ENCODE peak calls at places on chromosomes 7 and 10, in ten cellular contexts. Z is H9, D is GM12878, W is tibial nerve, H is Panc1, O is endodermal cell, P is right lobe of liver, T is ovary, U is A549, R is H1. V is an unnamed sample. For H3K4me1, the result is how much of the 10 kb centered on the place peaks cover.

GRCh38 chr7:91267558-91267955 is 3.3 kb downstream of the FZD1 start:
- DNase-seq in Z (no peak), D (no peak), W (no peak), H (no peak), O (peak), P (no peak), T (no peak), U (no peak), R (no peak), V (no peak)

GRCh38 chr10:67861750-67862460 is 22.6 kb upstream of the SIRT1 start:
- DNase-seq in Z (peak), D (no peak), W (no peak), H (no peak), O (peak), P (no peak), T (no peak), U (no peak), R (peak), V (no peak)

GRCh38 chr7:134329614-134330316 is 13.0 kb upstream of the SLC35B4 start:
- DNase-seq in Z (no peak), D (no peak), W (no peak), H (no peak), O (no peak), P (no peak), T (no peak), U (peak), R (no peak), V (no peak)

GRCh38 chr10:76444034-76444800 is 1012.8 kb downstream of the LRMDA start:
- DNase-seq in Z (no peak), D (no peak), W (no peak), H (no peak), O (no peak), P (no peak), T (no peak), U (no peak), R (no peak), V (no peak)

GRCh38 chr7:151711906-151712771 is 164.8 kb downstream of the PRKAG2 start:
- DNase-seq in Z (no peak), D (no peak), W (no peak), H (no peak), O (no peak), P (peak), T (peak), U (no peak), R (no peak), V (no peak)

GRCh38 chr10:126459032-126459831 is 71.0 kb upstream of the ADAM12 start:
- DNase-seq in Z (no peak), D (no peak), W (no peak), H (no peak), O (no peak), P (no peak), T (no peak), U (peak), R (peak), V (no peak)

GRCh38 chr10:100186253-100186780 is 488 bp upstream of the ERLIN1 start:
- DNase-seq in Z (no peak), D (peak), W (no peak), H (no peak), O (no peak), P (peak), T (peak), U (peak), R (no peak), V (peak)

GRCh38 chr7:79778786-79779382 is 325.4 kb upstream of the MAGI2 start:
- DNase-seq in Z (no peak), D (no peak), W (no peak), H (no peak), O (no peak), P (no peak), T (no peak), U (no peak), R (no peak), V (no peak)

GRCh38 chr7:100865372-100865911 is 1.7 kb upstream of the TRIP6 start:
- DNase-seq in Z (peak), D (no peak), W (no peak), H (no peak), O (peak), P (no peak), T (no peak), U (no peak), R (no peak), V (no peak)

GRCh38 chr10:71046747-71047146 is 158.4 kb upstream of the PCBD1 start:
- DNase-seq in Z (no peak), D (no peak), W (no peak), H (no peak), O (no peak), P (no peak), T (no peak), U (no peak), R (no peak), V (no peak)

GRCh38 chr7:151299530-151299929 is 42.1 kb upstream of the NUB1 start:
- DNase-seq in Z (peak), D (no peak), W (no peak), H (no peak), O (peak), P (no peak), T (no peak), U (no peak), R (no peak), V (no peak)

GRCh38 chr10:4344544-4344994 is 481.4 kb upstream of the AKR1E2 start:
- DNase-seq in Z (no peak), D (no peak), W (peak), H (peak), O (peak), P (no peak), T (no peak), U (peak), R (no peak), V (peak)

GRCh38 chr7:105819559-105819958 is 56.8 kb downstream of the ATXN7L1 start:
- DNase-seq in Z (no peak), D (no peak), W (no peak), H (no peak), O (no peak), P (no peak), T (no peak), U (no peak), R (no peak), V (no peak)

GRCh38 chr10:25083546-25084111 is 67.2 kb downstream of the THNSL1 start:
- DNase-seq in Z (no peak), D (no peak), W (no peak), H (no peak), O (no peak), P (no peak), T (no peak), U (no peak), R (no peak), V (no peak)

GRCh38 chr10:22648547-22648961 is 65.8 kb downstream of the PIP4K2A start:
- DNase-seq in Z (no peak), D (peak), W (no peak), H (no peak), O (no peak), P (no peak), T (no peak), U (no peak), R (no peak), V (no peak)

GRCh38 chr7:99120503-99120902 is 23.4 kb downstream of the SMURF1 start:
- DNase-seq in Z (no peak), D (no peak), W (no peak), H (no peak), O (no peak), P (no peak), T (no peak), U (no peak), R (no peak), V (no peak)

GRCh38 chr7:79702116-79702515 is 248.6 kb upstream of the MAGI2 start:
- DNase-seq in Z (no peak), D (no peak), W (no peak), H (no peak), O (no peak), P (no peak), T (no peak), U (no peak), R (no peak), V (no peak)

GRCh38 chr7:34091330-34091917 is 186.1 kb downstream of the BMPER start:
- DNase-seq in Z (peak), D (no peak), W (no peak), H (peak), O (peak), P (no peak), T (no peak), U (peak), R (peak), V (no peak)

GRCh38 chr10:46098379-46098778 is 52.3 kb upstream of the MSMB start:
- DNase-seq in Z (no peak), D (no peak), W (no peak), H (no peak), O (peak), P (no peak), T (no peak), U (no peak), R (no peak), V (no peak)

GRCh38 chr10:71116426-71116825 is 95.9 kb upstream of the UNC5B start:
- DNase-seq in Z (no peak), D (no peak), W (no peak), H (no peak), O (no peak), P (no peak), T (no peak), U (no peak), R (no peak), V (no peak)

GRCh38 chr7:122198581-122198980 is 54.5 kb upstream of the AASS start:
- DNase-seq in Z (no peak), D (no peak), W (no peak), H (no peak), O (peak), P (no peak), T (no peak), U (no peak), R (no peak), V (no peak)

GRCh38 chr10:103966671-103967432 is at the start of gene SLK:
- DNase-seq in Z (peak), D (no peak), W (peak), H (peak), O (peak), P (peak), T (peak), U (peak), R (peak), V (peak)

GRCh38 chr10:87622290-87623004 is 37.2 kb upstream of the PAPSS2 start:
- DNase-seq in Z (peak), D (no peak), W (no peak), H (no peak), O (peak), P (no peak), T (no peak), U (peak), R (no peak), V (no peak)

GRCh38 chr7:1914743-1915142 is 244.7 kb downstream of the ELFN1 start:
- DNase-seq in Z (no peak), D (no peak), W (no peak), H (no peak), O (no peak), P (peak), T (no peak), U (no peak), R (no peak), V (no peak)

GRCh38 chr7:47373871-47374451 is 207.9 kb downstream of the TNS3 start:
- DNase-seq in Z (no peak), D (no peak), W (no peak), H (no peak), O (no peak), P (no peak), T (peak), U (no peak), R (no peak), V (no peak)

GRCh38 chr7:22179442-22179879 is 177.5 kb downstream of the RAPGEF5 start:
- DNase-seq in Z (no peak), D (no peak), W (no peak), H (no peak), O (no peak), P (no peak), T (no peak), U (no peak), R (no peak), V (no peak)

GRCh38 chr7:139121-139520 is 53.2 kb upstream of the FAM20C start:
- DNase-seq in Z (no peak), D (no peak), W (no peak), H (no peak), O (peak), P (no peak), T (no peak), U (no peak), R (no peak), V (no peak)

GRCh38 chr10:62851449-62851848 is 35.3 kb upstream of the EGR2 start:
- DNase-seq in Z (peak), D (no peak), W (no peak), H (no peak), O (peak), P (no peak), T (no peak), U (peak), R (peak), V (no peak)

GRCh38 chr10:62852961-62853702 is 37.0 kb upstream of the EGR2 start:
- DNase-seq in Z (no peak), D (peak), W (no peak), H (no peak), O (no peak), P (no peak), T (no peak), U (no peak), R (no peak), V (no peak)

GRCh38 chr10:62856021-62856420 is 39.9 kb upstream of the EGR2 start:
- DNase-seq in Z (no peak), D (no peak), W (no peak), H (no peak), O (no peak), P (no peak), T (no peak), U (no peak), R (no peak), V (no peak)

GRCh38 chr10:62850646-62851045 is 34.5 kb upstream of the EGR2 start:
- DNase-seq in Z (no peak), D (no peak), W (no peak), H (no peak), O (no peak), P (no peak), T (no peak), U (no peak), R (no peak), V (no peak)

GRCh38 chr10:62853710-62854109 is 37.5 kb upstream of the EGR2 start:
- DNase-seq in Z (no peak), D (no peak), W (no peak), H (no peak), O (no peak), P (no peak), T (no peak), U (no peak), R (no peak), V (no peak)
- TF ChIP-seq CTCF in Z (no peak), D (no peak), W (no peak), H (no peak), O (no peak), P (no peak), T (no peak), U (no peak), R (no peak), V (no peak)

DNA sequence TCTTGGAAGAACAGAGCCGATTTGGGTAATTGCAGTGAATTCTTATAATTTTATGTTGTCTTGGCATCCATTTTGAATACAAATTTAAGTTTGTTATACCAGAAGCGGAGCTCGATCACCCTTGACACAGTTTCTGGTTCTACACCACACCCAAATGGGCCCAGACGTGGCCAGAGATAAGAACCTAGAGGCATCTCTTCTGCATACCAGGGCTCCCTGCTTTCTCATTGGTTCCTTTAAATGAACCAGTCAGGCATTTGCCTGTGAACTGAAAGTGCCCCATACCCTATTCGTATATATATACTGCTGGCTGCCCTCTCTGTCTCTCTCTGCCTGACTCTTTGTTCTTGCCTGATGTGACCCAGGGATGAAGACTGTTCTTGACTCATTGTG is 35.0 kb downstream of the DNAJB9 start:
- DNase-seq in Z (no peak), D (no peak), W (no peak), H (no peak), O (no peak), P (no peak), T (no peak), U (no peak), R (no peak), V (no peak)
- H3K4me1 ChIP-seq in Z (under half), D (under half), W (under half), H (under half), O (under half), P (under half), T (under half), U (under half), R (under half), V (under half)

DNA sequence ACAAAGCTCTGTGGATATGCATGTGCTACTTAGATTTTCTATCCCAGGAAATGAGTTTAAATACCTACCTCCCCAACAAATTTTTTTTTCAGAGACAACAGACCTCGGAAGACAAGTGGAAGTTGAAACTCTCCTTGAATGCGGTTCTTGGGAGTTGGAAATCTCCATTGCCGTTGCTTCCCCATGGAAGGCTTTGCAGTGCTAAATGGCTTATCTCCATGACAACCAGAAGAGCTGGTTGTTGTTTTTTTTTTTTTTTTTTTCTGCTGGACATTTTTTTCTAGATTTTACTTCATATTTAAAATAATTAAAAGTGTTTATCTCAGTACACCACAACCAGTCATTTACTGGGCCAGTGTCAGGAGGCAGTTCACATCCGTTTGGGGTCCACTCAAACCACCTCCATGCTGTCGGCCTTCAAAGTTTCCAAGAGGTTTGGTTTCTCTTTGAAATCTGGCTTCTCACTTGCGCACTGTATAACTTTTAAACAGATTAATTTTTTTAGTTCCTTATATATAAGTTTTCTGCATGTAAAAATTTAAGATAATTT is 348.5 kb upstream of the PRKCQ start:
- DNase-seq in Z (no peak), D (no peak), W (no peak), H (no peak), O (no peak), P (no peak), T (no peak), U (no peak), R (no peak), V (no peak)
- H3K27ac ChIP-seq in Z (no peak), D (peak), W (no peak), H (no peak), O (no peak), P (no peak), T (no peak), U (no peak), R (no peak), V (no peak)

GRCh38 chr10:84078771-84079170 is 60.5 kb upstream of the GHITM start:
- DNase-seq in Z (no peak), D (no peak), W (no peak), H (no peak), O (no peak), P (no peak), T (no peak), U (no peak), R (no peak), V (no peak)
- TF ChIP-seq CTCF in Z (no peak), D (no peak), W (no peak), H (no peak), O (no peak), P (no peak), T (no peak), U (no peak), R (no peak), V (no peak)

GRCh38 chr10:120508393-120508792 is 51.4 kb downstream of the PLPP4 start:
- DNase-seq in Z (no peak), D (no peak), W (no peak), H (no peak), O (no peak), P (no peak), T (no peak), U (peak), R (no peak), V (no peak)
- H3K4me1 ChIP-seq in Z (under half), D (under half), W (under half), H (under half), O (under half), P (under half), T (under half), U (under half), R (under half), V (under half)

GRCh38 chr10:98363188-98363587 is 51.8 kb downstream of the PYROXD2 start:
- DNase-seq in Z (no peak), D (no peak), W (no peak), H (no peak), O (no peak), P (no peak), T (no peak), U (no peak), R (no peak), V (no peak)
- H3K27ac ChIP-seq in Z (no peak), D (no peak), W (no peak), H (no peak), O (peak), P (no peak), T (no peak), U (no peak), R (no peak), V (no peak)

GRCh38 chr10:27783660-27784059 is 38.0 kb upstream of the MKX start:
- DNase-seq in Z (peak), D (no peak), W (no peak), H (no peak), O (peak), P (no peak), T (no peak), U (peak), R (no peak), V (peak)
- TF ChIP-seq CTCF in Z (peak), D (no peak), W (peak), H (peak), O (peak), P (peak), T (no peak), U (no peak), R (peak), V (peak)

DNA sequence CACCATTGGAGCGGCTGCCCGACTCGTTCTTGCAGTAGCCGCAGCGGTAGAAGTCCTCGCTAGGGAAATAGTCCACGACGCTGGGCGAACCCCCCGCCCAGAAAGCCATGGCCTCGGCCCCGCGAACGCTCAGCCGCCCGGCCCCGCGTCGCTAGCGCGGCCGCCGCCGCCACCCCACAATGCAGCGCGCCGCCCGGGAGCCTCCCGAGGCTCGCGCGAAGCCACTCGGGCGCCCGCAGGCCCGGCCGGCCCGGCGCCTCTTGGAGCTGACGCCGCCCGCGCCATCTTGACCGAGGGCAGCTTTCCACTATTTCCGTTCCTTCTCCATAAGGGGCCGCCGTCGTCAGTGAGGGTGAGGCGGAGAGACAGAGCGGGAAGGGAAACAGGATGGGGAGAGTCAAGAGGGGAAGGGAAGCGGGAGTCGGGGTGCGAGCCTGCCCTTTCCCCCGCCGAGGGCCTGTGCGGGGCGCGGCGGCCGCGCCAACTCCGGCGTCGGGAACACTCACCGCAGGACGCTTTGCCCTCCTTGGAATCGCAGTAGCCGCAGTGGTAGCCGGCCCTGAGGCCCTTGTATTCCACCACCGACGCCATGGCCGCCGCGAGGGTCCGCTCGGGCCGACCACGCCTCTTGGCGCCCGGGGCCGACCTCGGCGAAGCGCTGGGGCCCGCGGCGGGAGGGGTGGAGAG is at the start of gene ATE1:
- DNase-seq in Z (peak), D (no peak), W (peak), H (no peak), O (peak), P (peak), T (peak), U (peak), R (peak), V (peak)
- H3K4me1 ChIP-seq in Z (under half), D (under half), W (under half), H (under half), O (under half), P (under half), T (under half), U (under half), R (under half), V (under half)

DNA sequence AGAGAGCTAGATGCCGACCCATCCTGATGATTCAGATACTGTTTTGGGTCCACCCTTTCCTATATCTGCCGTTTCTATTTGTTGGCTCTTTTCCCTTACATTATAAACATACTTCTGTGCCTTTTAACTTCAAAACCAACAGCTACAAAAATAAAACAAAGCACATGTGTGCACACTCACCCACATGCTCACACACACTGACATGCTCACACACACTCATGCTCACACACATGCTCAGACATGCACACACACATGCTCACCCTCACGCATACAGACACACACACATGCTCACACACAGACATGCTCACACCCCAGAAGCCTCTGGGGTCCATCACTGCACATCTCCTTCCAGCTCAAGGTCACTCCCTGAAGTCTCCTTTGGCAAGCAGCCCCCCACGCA is 88.1 kb downstream of the TCERG1L start:
- DNase-seq in Z (no peak), D (no peak), W (no peak), H (no peak), O (no peak), P (no peak), T (no peak), U (no peak), R (no peak), V (no peak)
- H3K27ac ChIP-seq in Z (no peak), D (no peak), W (no peak), H (no peak), O (no peak), P (no peak), T (no peak), U (no peak), R (no peak), V (no peak)

V was measured in heart right ventricle.